ENCODE peak calls at places on chromosomes 4 and X, in five cellular contexts. M is mucosa of descending colon; L is NCI-H1694; Z is stimulated activated CD4-positive, alpha-beta T cell treated with anti-CD3 and anti-CD28 coated beads, Interleukin-4, amount 100 ng/mL, for 4 hours; C is NCI-H2029. G is an unnamed sample.

GRCh38 chr4:5654791-5655190 is 53.6 kb downstream of the EVC2 start:
- DNase-seq in L (no peak), Z (no peak), C (no peak), M (no peak), G (no peak)

GRCh38 chrX:133185119-133185518 is 33.0 kb downstream of the TFDP3 start:
- DNase-seq in C (no peak), L (no peak), M (peak), Z (no peak), G (no peak)

GRCh38 chrX:4484266-4484665 is 770.8 kb upstream of the PRKX start:
- DNase-seq in M (no peak), C (no peak), L (no peak), Z (no peak), G (no peak)

GRCh38 chrX:1587161-1587560 is 4.2 kb upstream of the AKAP17A start:
- DNase-seq in L (no peak), C (no peak), Z (no peak), M (no peak), G (no peak)

GRCh38 chr4:144906181-144906895 is 191.7 kb downstream of the ANAPC10 start:
- DNase-seq in C (no peak), L (no peak), M (peak), Z (no peak), G (no peak)

GRCh38 chrX:23901805-23902204 is 5.9 kb downstream of the APOO start:
- DNase-seq in C (peak), Z (no peak), L (no peak), M (peak), G (no peak)

GRCh38 chr4:152304220-152304619 is 231.7 kb downstream of the FBXW7 start:
- DNase-seq in L (no peak), M (no peak), C (no peak), Z (no peak), G (no peak)

GRCh38 chr4:11106190-11106589 is 322.5 kb downstream of the HS3ST1 start:
- DNase-seq in Z (no peak), L (no peak), C (no peak), M (no peak), G (no peak)

GRCh38 chr4:114758066-114758465 is 159.5 kb downstream of the UGT8 start:
- DNase-seq in Z (no peak), M (no peak), C (no peak), L (no peak), G (no peak)

GRCh38 chr4:57442834-57443291 is 332.7 kb upstream of the IGFBP7 start:
- DNase-seq in L (peak), M (peak), C (peak), Z (no peak), G (no peak)

GRCh38 chr4:140049924-140050681 is 103.9 kb downstream of the MAML3 start:
- DNase-seq in L (peak), Z (no peak), C (peak), M (no peak), G (no peak)

GRCh38 chrX:109489174-109489573 is 7.3 kb upstream of the GUCY2F start:
- DNase-seq in Z (no peak), M (no peak), C (no peak), L (no peak), G (no peak)

GRCh38 chr4:41613782-41614181 is 75.8 kb downstream of the LIMCH1 start:
- DNase-seq in M (no peak), Z (no peak), L (no peak), C (no peak), G (no peak)

GRCh38 chr4:143346208-143346607 is 9.5 kb downstream of the GAB1 start:
- DNase-seq in M (no peak), Z (no peak), C (no peak), L (no peak), G (no peak)

GRCh38 chrX:23756165-23756564 is 13.1 kb upstream of the ACOT9 start:
- DNase-seq in L (peak), M (peak), Z (peak), C (peak), G (no peak)

GRCh38 chr4:150090836-150091235 is 12.6 kb downstream of the DCLK2 start:
- DNase-seq in M (no peak), L (no peak), Z (no peak), C (no peak), G (peak)

GRCh38 chr4:172142331-172142738 is 329.1 kb downstream of the GALNTL6 start:
- DNase-seq in C (no peak), M (no peak), L (no peak), Z (no peak), G (peak)

GRCh38 chr4:61003301-61003700 is 196.8 kb upstream of the ADGRL3 start:
- DNase-seq in M (no peak), L (no peak), C (no peak), Z (no peak), G (no peak)

GRCh38 chr4:20252656-20253271 is 1.1 kb downstream of the SLIT2 start:
- DNase-seq in Z (no peak), C (peak), L (no peak), M (no peak), G (no peak)

GRCh38 chr4:1748465-1748995 is 27.2 kb downstream of the TACC3 start:
- DNase-seq in L (peak), Z (peak), C (peak), M (peak), G (no peak)

GRCh38 chr4:174340714-174341113 is 57.0 kb downstream of the CEP44 start:
- DNase-seq in C (no peak), Z (no peak), L (no peak), M (no peak), G (no peak)

GRCh38 chr4:181909368-181909767 is 333.8 kb upstream of the TENM3 start:
- DNase-seq in M (no peak), C (no peak), L (no peak), Z (no peak), G (peak)

GRCh38 chr4:57191523-57192034 is 81.4 kb upstream of the IGFBP7 start:
- DNase-seq in Z (no peak), C (peak), L (no peak), M (peak), G (no peak)

GRCh38 chr4:57373971-57374370 is 263.8 kb upstream of the IGFBP7 start:
- DNase-seq in L (no peak), Z (no peak), C (no peak), M (no peak), G (no peak)

GRCh38 chrX:63128509-63128908 is 222.6 kb downstream of the SPIN4 start:
- DNase-seq in Z (no peak), C (no peak), M (peak), L (no peak), G (no peak)

GRCh38 chrX:123906557-123907316 is 46.9 kb downstream of the XIAP start:
- DNase-seq in C (no peak), M (peak), Z (no peak), L (no peak), G (no peak)